ENCODE peak calls at places on chromosomes 1 and 21, in five cellular contexts. One of them, this sample, is unnamed.

GRCh38 chr1:37734629-37735591 is 30.0 kb downstream of the EPHA10 start:
- DNase-seq in cardiac fibroblast: no peak
- DNase-seq in thoracic aorta: no peak
- DNase-seq in fibroblast of pulmonary artery: no peak
- DNase-seq in HFF-Myc: no peak
- DNase-seq in this sample: no peak

GRCh38 chr1:203153989-203154821 is 21.4 kb downstream of the MYBPH start:
- DNase-seq in cardiac fibroblast: peak; percentile 54
- DNase-seq in thoracic aorta: no peak
- DNase-seq in fibroblast of pulmonary artery: peak; percentile 53
- DNase-seq in HFF-Myc: no peak
- DNase-seq in this sample: no peak

GRCh38 chr1:218739426-218739825 is 394.3 kb downstream of the TGFB2 start:
- DNase-seq in cardiac fibroblast: peak; percentile 62
- DNase-seq in thoracic aorta: no peak
- DNase-seq in fibroblast of pulmonary artery: peak; percentile 64
- DNase-seq in HFF-Myc: no peak
- DNase-seq in this sample: peak; percentile 74

GRCh38 chr21:45019887-45020537 is 54.4 kb upstream of the ADARB1 start:
- DNase-seq in cardiac fibroblast: no peak
- DNase-seq in thoracic aorta: no peak
- DNase-seq in fibroblast of pulmonary artery: no peak
- DNase-seq in HFF-Myc: no peak
- DNase-seq in this sample: no peak

GRCh38 chr21:17501107-17502006 is 11.5 kb upstream of the CXADR start:
- DNase-seq in cardiac fibroblast: no peak
- DNase-seq in thoracic aorta: no peak
- DNase-seq in fibroblast of pulmonary artery: no peak
- DNase-seq in HFF-Myc: no peak
- DNase-seq in this sample: no peak

GRCh38 chr1:166040223-166040622 is 126.6 kb downstream of the FAM78B start:
- DNase-seq in cardiac fibroblast: no peak
- DNase-seq in thoracic aorta: no peak
- DNase-seq in fibroblast of pulmonary artery: no peak
- DNase-seq in HFF-Myc: no peak
- DNase-seq in this sample: no peak

GRCh38 chr1:241413386-241413785 is 56.4 kb upstream of the RGS7 start:
- DNase-seq in cardiac fibroblast: peak; percentile 93
- DNase-seq in thoracic aorta: no peak
- DNase-seq in fibroblast of pulmonary artery: peak; percentile 36
- DNase-seq in HFF-Myc: peak; percentile 89
- DNase-seq in this sample: peak; percentile 34

GRCh38 chr1:48099011-48099550 is 101.9 kb upstream of the TRABD2B start:
- DNase-seq in cardiac fibroblast: no peak
- DNase-seq in thoracic aorta: no peak
- DNase-seq in fibroblast of pulmonary artery: no peak
- DNase-seq in HFF-Myc: no peak
- DNase-seq in this sample: no peak

GRCh38 chr1:24411963-24412362 is 1.6 kb downstream of the STPG1 start:
- DNase-seq in cardiac fibroblast: peak; percentile 57
- DNase-seq in thoracic aorta: no peak
- DNase-seq in fibroblast of pulmonary artery: no peak
- DNase-seq in HFF-Myc: no peak
- DNase-seq in this sample: no peak

GRCh38 chr1:10663668-10664035 is 132.8 kb downstream of the CASZ1 start:
- DNase-seq in cardiac fibroblast: no peak
- DNase-seq in thoracic aorta: no peak
- DNase-seq in fibroblast of pulmonary artery: peak; percentile 17
- DNase-seq in HFF-Myc: no peak
- DNase-seq in this sample: no peak

GRCh38 chr1:188652678-188653077 is 1823.9 kb downstream of the PLA2G4A start:
- DNase-seq in cardiac fibroblast: peak; percentile 44
- DNase-seq in thoracic aorta: no peak
- DNase-seq in fibroblast of pulmonary artery: peak; percentile 79
- DNase-seq in HFF-Myc: no peak
- DNase-seq in this sample: peak; percentile 39

GRCh38 chr1:224116131-224116530 is 2.2 kb downstream of the FBXO28 start:
- DNase-seq in cardiac fibroblast: peak; percentile 74
- DNase-seq in thoracic aorta: no peak
- DNase-seq in fibroblast of pulmonary artery: peak; percentile 72
- DNase-seq in HFF-Myc: no peak
- DNase-seq in this sample: peak; percentile 17

GRCh38 chr1:177945943-177946650 is 23.8 kb downstream of the SEC16B start:
- DNase-seq in cardiac fibroblast: peak; percentile 76
- DNase-seq in thoracic aorta: no peak
- DNase-seq in fibroblast of pulmonary artery: peak; percentile 77
- DNase-seq in HFF-Myc: no peak
- DNase-seq in this sample: no peak

GRCh38 chr1:20343149-20343936 is 52.7 kb downstream of the VWA5B1 start:
- DNase-seq in cardiac fibroblast: no peak
- DNase-seq in thoracic aorta: no peak
- DNase-seq in fibroblast of pulmonary artery: no peak
- DNase-seq in HFF-Myc: no peak
- DNase-seq in this sample: no peak

GRCh38 chr1:70945676-70946075 is 101.9 kb downstream of the PTGER3 start:
- DNase-seq in cardiac fibroblast: no peak
- DNase-seq in thoracic aorta: no peak
- DNase-seq in fibroblast of pulmonary artery: no peak
- DNase-seq in HFF-Myc: no peak
- DNase-seq in this sample: no peak

GRCh38 chr1:158283965-158284364 is 5.8 kb upstream of the CD1C start:
- DNase-seq in cardiac fibroblast: no peak
- DNase-seq in thoracic aorta: no peak
- DNase-seq in fibroblast of pulmonary artery: peak; percentile 7
- DNase-seq in HFF-Myc: no peak
- DNase-seq in this sample: no peak

GRCh38 chr1:245260116-245260882 is 105.5 kb downstream of the KIF26B start:
- DNase-seq in cardiac fibroblast: no peak
- DNase-seq in thoracic aorta: no peak
- DNase-seq in fibroblast of pulmonary artery: no peak
- DNase-seq in HFF-Myc: no peak
- DNase-seq in this sample: no peak

GRCh38 chr1:7642781-7643180 is 128.3 kb upstream of the VAMP3 start:
- DNase-seq in cardiac fibroblast: no peak
- DNase-seq in thoracic aorta: no peak
- DNase-seq in fibroblast of pulmonary artery: no peak
- DNase-seq in HFF-Myc: no peak
- DNase-seq in this sample: no peak

GRCh38 chr1:105172803-105173202 is 1423.1 kb downstream of the AMY1C start:
- DNase-seq in cardiac fibroblast: no peak
- DNase-seq in thoracic aorta: no peak
- DNase-seq in fibroblast of pulmonary artery: no peak
- DNase-seq in HFF-Myc: no peak
- DNase-seq in this sample: no peak

GRCh38 chr1:82567308-82567707 is 766.6 kb downstream of the ADGRL2 start:
- DNase-seq in cardiac fibroblast: no peak
- DNase-seq in thoracic aorta: no peak
- DNase-seq in fibroblast of pulmonary artery: no peak
- DNase-seq in HFF-Myc: no peak
- DNase-seq in this sample: no peak

GRCh38 chr1:25642710-25643109 is 26.1 kb downstream of the MAN1C1 start:
- DNase-seq in cardiac fibroblast: peak; percentile 43
- DNase-seq in thoracic aorta: no peak
- DNase-seq in fibroblast of pulmonary artery: peak; percentile 68
- DNase-seq in HFF-Myc: no peak
- DNase-seq in this sample: peak; percentile 35

GRCh38 chr1:93635614-93636543 is 45.8 kb downstream of the BCAR3 start:
- DNase-seq in cardiac fibroblast: no peak
- DNase-seq in thoracic aorta: no peak
- DNase-seq in fibroblast of pulmonary artery: no peak
- DNase-seq in HFF-Myc: no peak
- DNase-seq in this sample: no peak

GRCh38 chr1:219160942-219161341 is 12.7 kb upstream of the LYPLAL1 start:
- DNase-seq in cardiac fibroblast: peak; percentile 67
- DNase-seq in thoracic aorta: no peak
- DNase-seq in fibroblast of pulmonary artery: no peak
- DNase-seq in HFF-Myc: no peak
- DNase-seq in this sample: no peak

GRCh38 chr1:8031176-8031785 is 5.2 kb upstream of the ERRFI1 start:
- DNase-seq in cardiac fibroblast: peak; percentile 84
- DNase-seq in thoracic aorta: no peak
- DNase-seq in fibroblast of pulmonary artery: peak; percentile 84
- DNase-seq in HFF-Myc: no peak
- DNase-seq in this sample: no peak

GRCh38 chr1:210231846-210232523 is 611 bp upstream of the SERTAD4 start:
- DNase-seq in cardiac fibroblast: peak; percentile 66
- DNase-seq in thoracic aorta: no peak
- DNase-seq in fibroblast of pulmonary artery: peak; percentile 65
- DNase-seq in HFF-Myc: peak; percentile 59
- DNase-seq in this sample: no peak

GRCh38 chr1:207821464-207822045 is 69.7 kb downstream of the CD46 start:
- DNase-seq in cardiac fibroblast: no peak
- DNase-seq in thoracic aorta: no peak
- DNase-seq in fibroblast of pulmonary artery: no peak
- DNase-seq in HFF-Myc: no peak
- DNase-seq in this sample: no peak
- H3K4me3 ChIP-seq in cardiac fibroblast: no peak overlapping the region
- H3K4me3 ChIP-seq in thoracic aorta: peak overlapping the region; percentile 80
- H3K4me3 ChIP-seq in fibroblast of pulmonary artery: no peak overlapping the region
- H3K4me3 ChIP-seq in HFF-Myc: no peak overlapping the region
- H3K4me3 ChIP-seq in this sample: no peak overlapping the region

GRCh38 chr1:206693592-206693991 is 8.9 kb downstream of the MAPKAPK2 start:
- DNase-seq in cardiac fibroblast: peak; percentile 82
- DNase-seq in thoracic aorta: peak; percentile 69
- DNase-seq in fibroblast of pulmonary artery: no peak
- DNase-seq in HFF-Myc: no peak
- DNase-seq in this sample: no peak
- H3K4me3 ChIP-seq in cardiac fibroblast: no peak overlapping the region
- H3K4me3 ChIP-seq in thoracic aorta: peak overlapping the region; percentile 59
- H3K4me3 ChIP-seq in fibroblast of pulmonary artery: no peak overlapping the region
- H3K4me3 ChIP-seq in HFF-Myc: no peak overlapping the region
- H3K4me3 ChIP-seq in this sample: no peak overlapping the region

DNA sequence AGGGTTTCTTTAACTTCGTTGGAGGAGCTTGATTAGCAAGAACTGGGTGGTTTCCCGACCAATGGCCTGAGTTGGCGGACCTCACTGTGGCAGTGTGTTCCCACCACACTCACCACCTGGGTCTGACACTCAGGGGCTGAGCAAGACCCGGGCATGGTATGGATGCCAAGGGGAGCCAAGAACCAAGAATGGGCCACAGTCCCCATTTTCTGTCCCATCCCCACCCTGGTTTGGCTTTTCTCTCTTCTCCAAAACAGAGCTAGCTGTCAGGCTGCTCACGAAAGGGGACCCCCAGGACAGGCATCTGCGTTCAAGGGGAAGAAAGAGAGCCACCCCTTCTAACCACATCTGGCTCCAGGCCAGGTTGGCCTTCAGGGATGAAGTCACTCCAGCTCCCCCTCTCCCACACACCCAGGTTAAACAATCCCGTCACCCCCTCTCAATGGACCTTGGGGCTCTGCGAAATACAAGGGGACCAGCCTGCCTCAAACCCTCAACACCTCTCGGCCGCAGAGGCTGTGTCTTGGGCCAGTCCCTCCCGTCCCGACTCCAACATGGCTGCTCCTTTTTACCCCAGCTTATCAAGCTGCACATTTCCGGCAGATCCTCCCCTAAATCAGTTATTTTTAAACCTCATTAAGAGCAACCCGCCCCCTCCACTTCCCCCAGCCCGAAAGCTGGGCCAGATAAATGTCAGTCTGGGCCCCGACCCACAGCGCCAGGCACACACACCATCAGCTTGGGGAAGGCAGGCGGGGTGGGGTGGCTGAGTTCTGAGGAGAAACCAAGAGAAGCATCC is 3.4 kb downstream of the TAGLN2 start:
- DNase-seq in cardiac fibroblast: peak; percentile 50
- DNase-seq in thoracic aorta: no peak
- DNase-seq in fibroblast of pulmonary artery: peak; percentile 42
- DNase-seq in HFF-Myc: no peak
- DNase-seq in this sample: no peak
- H3K4me3 ChIP-seq in cardiac fibroblast: peak overlapping the region; percentile 96
- H3K4me3 ChIP-seq in thoracic aorta: peak overlapping the region; percentile 87
- H3K4me3 ChIP-seq in fibroblast of pulmonary artery: peak overlapping the region; percentile 100
- H3K4me3 ChIP-seq in HFF-Myc: peak overlapping the region; percentile 81
- H3K4me3 ChIP-seq in this sample: peak overlapping the region; percentile 98

GRCh38 chr1:87369736-87370135 is 41.1 kb downstream of the LMO4 start:
- DNase-seq in cardiac fibroblast: no peak
- DNase-seq in thoracic aorta: no peak
- DNase-seq in fibroblast of pulmonary artery: no peak
- DNase-seq in HFF-Myc: no peak
- DNase-seq in this sample: no peak

GRCh38 chr1:87370519-87370918 is 41.8 kb downstream of the LMO4 start:
- DNase-seq in cardiac fibroblast: no peak
- DNase-seq in thoracic aorta: no peak
- DNase-seq in fibroblast of pulmonary artery: no peak
- DNase-seq in HFF-Myc: no peak
- DNase-seq in this sample: no peak

GRCh38 chr1:87362834-87363426 is 34.2 kb downstream of the LMO4 start:
- DNase-seq in cardiac fibroblast: peak; percentile 54
- DNase-seq in thoracic aorta: no peak
- DNase-seq in fibroblast of pulmonary artery: peak; percentile 14
- DNase-seq in HFF-Myc: no peak
- DNase-seq in this sample: no peak

GRCh38 chr1:87368907-87369306 is 40.2 kb downstream of the LMO4 start:
- DNase-seq in cardiac fibroblast: no peak
- DNase-seq in thoracic aorta: no peak
- DNase-seq in fibroblast of pulmonary artery: no peak
- DNase-seq in HFF-Myc: no peak
- DNase-seq in this sample: no peak

DNA sequence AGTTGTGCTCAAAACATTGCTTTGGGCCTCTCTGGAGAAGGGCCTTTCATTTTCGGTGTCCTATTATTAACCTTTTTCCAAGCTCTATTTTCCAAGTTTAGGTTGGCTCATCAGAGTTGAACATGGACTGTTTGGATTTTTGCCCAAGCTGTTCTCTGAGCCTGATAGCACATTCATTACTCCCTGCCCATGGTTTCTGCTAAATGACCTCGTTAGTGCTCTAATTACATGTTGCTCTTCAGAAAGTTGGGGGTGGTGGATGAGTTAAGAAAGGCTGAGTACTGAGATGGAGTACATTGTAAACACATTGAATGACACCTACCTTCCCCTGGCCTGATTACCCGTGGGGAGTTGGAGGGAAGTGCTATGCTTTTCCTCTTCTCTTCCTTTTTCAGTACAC is 38.9 kb downstream of the LMO4 start:
- DNase-seq in cardiac fibroblast: no peak
- DNase-seq in thoracic aorta: no peak
- DNase-seq in fibroblast of pulmonary artery: no peak
- DNase-seq in HFF-Myc: no peak
- DNase-seq in this sample: no peak
- H3K4me3 ChIP-seq in cardiac fibroblast: no peak overlapping the region
- H3K4me3 ChIP-seq in thoracic aorta: no peak overlapping the region
- H3K4me3 ChIP-seq in fibroblast of pulmonary artery: no peak overlapping the region
- H3K4me3 ChIP-seq in HFF-Myc: no peak overlapping the region
- H3K4me3 ChIP-seq in this sample: no peak overlapping the region

GRCh38 chr21:33981341-33982101 is 65.9 kb upstream of the ATP5PO start:
- DNase-seq in cardiac fibroblast: peak; percentile 61
- DNase-seq in thoracic aorta: no peak
- DNase-seq in fibroblast of pulmonary artery: peak; percentile 28
- DNase-seq in HFF-Myc: no peak
- DNase-seq in this sample: peak; percentile 85
- H3K4me3 ChIP-seq in cardiac fibroblast: no peak overlapping the region
- H3K4me3 ChIP-seq in thoracic aorta: no peak overlapping the region
- H3K4me3 ChIP-seq in fibroblast of pulmonary artery: no peak overlapping the region
- H3K4me3 ChIP-seq in HFF-Myc: no peak overlapping the region
- H3K4me3 ChIP-seq in this sample: no peak overlapping the region